ENCODE peak calls at places on chromosomes 11 and 22, in six cellular contexts. V is Panc1, R is hypothalamus, W is NCI-H2171, C is A549, F is mucosa of gallbladder. Y is an unnamed sample.
A peak's percentile ranks its signal among the peaks of the same experiment; 100 is the strongest.

GRCh38 chr11:41177791-41178190 is 281.7 kb downstream of the LRRC4C start:
- DNase-seq in V (no peak), R (no peak), C (no peak), F (no peak), W (no peak), Y (no peak)

GRCh38 chr11:15166204-15166603 is 51.5 kb downstream of the INSC start:
- DNase-seq in V (no peak), R (no peak), C (no peak), W (no peak), F (no peak), Y (no peak)

GRCh38 chr22:32991353-32992115 is 66.6 kb downstream of the SYN3 start:
- DNase-seq in R (no peak), F (no peak), W (peak; percentile 93), C (no peak), V (no peak), Y (peak; percentile 78)

GRCh38 chr22:49525776-49526535 is 301.7 kb downstream of the BRD1 start:
- DNase-seq in C (no peak), R (peak; percentile 74), V (no peak), F (no peak), W (no peak), Y (no peak)

GRCh38 chr11:121300972-121301699 is 8.6 kb downstream of the SC5D start:
- DNase-seq in F (no peak), R (no peak), W (no peak), V (no peak), C (no peak), Y (no peak)

GRCh38 chr11:30919389-30920172 is 333.4 kb upstream of the MPPED2 start:
- DNase-seq in V (no peak), W (no peak), F (no peak), R (no peak), C (no peak), Y (no peak)

GRCh38 chr11:103798456-103798855 is 238.0 kb upstream of the DDI1 start:
- DNase-seq in R (no peak), F (no peak), W (no peak), V (no peak), C (no peak), Y (no peak)

GRCh38 chr11:44596541-44597276 is 31.2 kb downstream of the CD82 start:
- DNase-seq in F (no peak), V (no peak), R (peak; percentile 71), W (no peak), C (no peak), Y (no peak)

GRCh38 chr11:115279831-115280761 is 224.1 kb downstream of the CADM1 start:
- DNase-seq in F (no peak), R (no peak), C (no peak), V (no peak), W (no peak), Y (no peak)